ENCODE peak calls at places on chromosomes 12 and 14, in seven cellular contexts. One of them, this sample, is unnamed.
A peak's percentile ranks its signal among the peaks of the same experiment; 100 is the strongest.

GRCh38 chr14:68148276-68148675 is 328.7 kb downstream of the RAD51B start:
- DNase-seq in NCI-H774: no peak
- DNase-seq in DMS 273 treated with DMSO at 0.1 percent for 48 hours: no peak
- DNase-seq in H4: no peak
- DNase-seq in NCI-H524 treated with DMSO at 0.1 percent for 48 hours: no peak
- DNase-seq in HEK293T: no peak
- DNase-seq in nucleus accumbens: no peak
- DNase-seq in this sample: no peak

GRCh38 chr14:101197595-101198397 is 294.3 kb upstream of the RTL1 start:
- DNase-seq in NCI-H774: no peak
- DNase-seq in DMS 273 treated with DMSO at 0.1 percent for 48 hours: no peak
- DNase-seq in H4: no peak
- DNase-seq in NCI-H524 treated with DMSO at 0.1 percent for 48 hours: no peak
- DNase-seq in HEK293T: no peak
- DNase-seq in nucleus accumbens: no peak
- DNase-seq in this sample: no peak

GRCh38 chr12:98758331-98758730 is 113.2 kb downstream of the APAF1 start:
- DNase-seq in NCI-H774: no peak
- DNase-seq in DMS 273 treated with DMSO at 0.1 percent for 48 hours: no peak
- DNase-seq in H4: no peak
- DNase-seq in NCI-H524 treated with DMSO at 0.1 percent for 48 hours: no peak
- DNase-seq in HEK293T: no peak
- DNase-seq in nucleus accumbens: peak; percentile 59
- DNase-seq in this sample: no peak

GRCh38 chr12:65664715-65665250 is 159.5 kb upstream of the HMGA2 start:
- DNase-seq in NCI-H774: no peak
- DNase-seq in DMS 273 treated with DMSO at 0.1 percent for 48 hours: no peak
- DNase-seq in H4: no peak
- DNase-seq in NCI-H524 treated with DMSO at 0.1 percent for 48 hours: no peak
- DNase-seq in HEK293T: no peak
- DNase-seq in nucleus accumbens: no peak
- DNase-seq in this sample: no peak

GRCh38 chr14:37985826-37986470 is 221.8 kb upstream of the SSTR1 start:
- DNase-seq in NCI-H774: no peak
- DNase-seq in DMS 273 treated with DMSO at 0.1 percent for 48 hours: no peak
- DNase-seq in H4: peak; percentile 48
- DNase-seq in NCI-H524 treated with DMSO at 0.1 percent for 48 hours: no peak
- DNase-seq in HEK293T: peak; percentile 31
- DNase-seq in nucleus accumbens: no peak
- DNase-seq in this sample: peak; percentile 25

GRCh38 chr14:66254066-66254465 is 232.1 kb upstream of the CCDC196 start:
- DNase-seq in NCI-H774: no peak
- DNase-seq in DMS 273 treated with DMSO at 0.1 percent for 48 hours: no peak
- DNase-seq in H4: no peak
- DNase-seq in NCI-H524 treated with DMSO at 0.1 percent for 48 hours: no peak
- DNase-seq in HEK293T: no peak
- DNase-seq in nucleus accumbens: no peak
- DNase-seq in this sample: no peak

GRCh38 chr12:114904254-114905003 is 220.5 kb upstream of the TBX3 start:
- DNase-seq in NCI-H774: no peak
- DNase-seq in DMS 273 treated with DMSO at 0.1 percent for 48 hours: no peak
- DNase-seq in H4: peak; percentile 35
- DNase-seq in NCI-H524 treated with DMSO at 0.1 percent for 48 hours: no peak
- DNase-seq in HEK293T: no peak
- DNase-seq in nucleus accumbens: no peak
- DNase-seq in this sample: no peak

GRCh38 chr14:72743626-72744025 is 150.3 kb downstream of the DPF3 start:
- DNase-seq in NCI-H774: no peak
- DNase-seq in DMS 273 treated with DMSO at 0.1 percent for 48 hours: peak; percentile 41
- DNase-seq in H4: no peak
- DNase-seq in NCI-H524 treated with DMSO at 0.1 percent for 48 hours: no peak
- DNase-seq in HEK293T: no peak
- DNase-seq in nucleus accumbens: no peak
- DNase-seq in this sample: no peak

GRCh38 chr14:28101992-28102391 is 664.6 kb upstream of the FOXG1 start:
- DNase-seq in NCI-H774: peak; percentile 44
- DNase-seq in DMS 273 treated with DMSO at 0.1 percent for 48 hours: no peak
- DNase-seq in H4: no peak
- DNase-seq in NCI-H524 treated with DMSO at 0.1 percent for 48 hours: peak; percentile 92
- DNase-seq in HEK293T: no peak
- DNase-seq in nucleus accumbens: no peak
- DNase-seq in this sample: no peak

GRCh38 chr14:61644834-61645233 is 50.5 kb upstream of the HIF1A start:
- DNase-seq in NCI-H774: no peak
- DNase-seq in DMS 273 treated with DMSO at 0.1 percent for 48 hours: peak; percentile 64
- DNase-seq in H4: no peak
- DNase-seq in NCI-H524 treated with DMSO at 0.1 percent for 48 hours: peak; percentile 94
- DNase-seq in HEK293T: peak; percentile 39
- DNase-seq in nucleus accumbens: no peak
- DNase-seq in this sample: no peak

GRCh38 chr12:96907681-96908163 is 665 bp downstream of the NEDD1 start:
- DNase-seq in NCI-H774: no peak
- DNase-seq in DMS 273 treated with DMSO at 0.1 percent for 48 hours: no peak
- DNase-seq in H4: no peak
- DNase-seq in NCI-H524 treated with DMSO at 0.1 percent for 48 hours: no peak
- DNase-seq in HEK293T: peak; percentile 12
- DNase-seq in nucleus accumbens: no peak
- DNase-seq in this sample: no peak

GRCh38 chr12:87152841-87153528 is 876.2 kb downstream of the C12orf50 start:
- DNase-seq in NCI-H774: no peak
- DNase-seq in DMS 273 treated with DMSO at 0.1 percent for 48 hours: peak; percentile 45
- DNase-seq in H4: no peak
- DNase-seq in NCI-H524 treated with DMSO at 0.1 percent for 48 hours: peak; percentile 49
- DNase-seq in HEK293T: no peak
- DNase-seq in nucleus accumbens: no peak
- DNase-seq in this sample: no peak

GRCh38 chr12:2555487-2556082 is 239.2 kb upstream of the FKBP4 start:
- DNase-seq in NCI-H774: no peak
- DNase-seq in DMS 273 treated with DMSO at 0.1 percent for 48 hours: peak; percentile 0
- DNase-seq in H4: no peak
- DNase-seq in NCI-H524 treated with DMSO at 0.1 percent for 48 hours: peak; percentile 77
- DNase-seq in HEK293T: no peak
- DNase-seq in nucleus accumbens: no peak
- DNase-seq in this sample: no peak

GRCh38 chr14:96811265-96811664 is 14.1 kb downstream of the VRK1 start:
- DNase-seq in NCI-H774: no peak
- DNase-seq in DMS 273 treated with DMSO at 0.1 percent for 48 hours: no peak
- DNase-seq in H4: no peak
- DNase-seq in NCI-H524 treated with DMSO at 0.1 percent for 48 hours: no peak
- DNase-seq in HEK293T: no peak
- DNase-seq in nucleus accumbens: no peak
- DNase-seq in this sample: no peak

GRCh38 chr14:27228053-27228452 is 630.2 kb upstream of the NOVA1 start:
- DNase-seq in NCI-H774: no peak
- DNase-seq in DMS 273 treated with DMSO at 0.1 percent for 48 hours: no peak
- DNase-seq in H4: no peak
- DNase-seq in NCI-H524 treated with DMSO at 0.1 percent for 48 hours: no peak
- DNase-seq in HEK293T: no peak
- DNase-seq in nucleus accumbens: no peak
- DNase-seq in this sample: no peak

GRCh38 chr12:56029666-56030293 is 8.9 kb downstream of the IKZF4 start:
- DNase-seq in NCI-H774: no peak
- DNase-seq in DMS 273 treated with DMSO at 0.1 percent for 48 hours: no peak
- DNase-seq in H4: no peak
- DNase-seq in NCI-H524 treated with DMSO at 0.1 percent for 48 hours: no peak
- DNase-seq in HEK293T: peak; percentile 63
- DNase-seq in nucleus accumbens: no peak
- DNase-seq in this sample: peak; percentile 50

GRCh38 chr12:94595152-94595551 is 55.2 kb downstream of the TMCC3 start:
- DNase-seq in NCI-H774: no peak
- DNase-seq in DMS 273 treated with DMSO at 0.1 percent for 48 hours: no peak
- DNase-seq in H4: peak; percentile 41
- DNase-seq in NCI-H524 treated with DMSO at 0.1 percent for 48 hours: no peak
- DNase-seq in HEK293T: no peak
- DNase-seq in nucleus accumbens: no peak
- DNase-seq in this sample: no peak

GRCh38 chr14:101823511-101824120 is 62.1 kb downstream of the PPP2R5C start:
- DNase-seq in NCI-H774: no peak
- DNase-seq in DMS 273 treated with DMSO at 0.1 percent for 48 hours: no peak
- DNase-seq in H4: no peak
- DNase-seq in NCI-H524 treated with DMSO at 0.1 percent for 48 hours: no peak
- DNase-seq in HEK293T: no peak
- DNase-seq in nucleus accumbens: no peak
- DNase-seq in this sample: no peak

GRCh38 chr12:91574391-91574790 is 391.8 kb upstream of the DCN start:
- DNase-seq in NCI-H774: no peak
- DNase-seq in DMS 273 treated with DMSO at 0.1 percent for 48 hours: no peak
- DNase-seq in H4: no peak
- DNase-seq in NCI-H524 treated with DMSO at 0.1 percent for 48 hours: no peak
- DNase-seq in HEK293T: no peak
- DNase-seq in nucleus accumbens: no peak
- DNase-seq in this sample: no peak

GRCh38 chr14:74176404-74176788 is 62.9 kb upstream of the VSX2 start:
- DNase-seq in NCI-H774: no peak
- DNase-seq in DMS 273 treated with DMSO at 0.1 percent for 48 hours: no peak
- DNase-seq in H4: peak; percentile 26
- DNase-seq in NCI-H524 treated with DMSO at 0.1 percent for 48 hours: no peak
- DNase-seq in HEK293T: no peak
- DNase-seq in nucleus accumbens: no peak
- DNase-seq in this sample: peak; percentile 75

GRCh38 chr12:93883436-93884154 is 206.4 kb downstream of the CRADD start:
- DNase-seq in NCI-H774: no peak
- DNase-seq in DMS 273 treated with DMSO at 0.1 percent for 48 hours: no peak
- DNase-seq in H4: no peak
- DNase-seq in NCI-H524 treated with DMSO at 0.1 percent for 48 hours: no peak
- DNase-seq in HEK293T: no peak
- DNase-seq in nucleus accumbens: no peak
- DNase-seq in this sample: no peak

GRCh38 chr12:57340104-57340503 is 89.1 kb upstream of the STAC3 start:
- DNase-seq in NCI-H774: no peak
- DNase-seq in DMS 273 treated with DMSO at 0.1 percent for 48 hours: no peak
- DNase-seq in H4: peak; percentile 50
- DNase-seq in NCI-H524 treated with DMSO at 0.1 percent for 48 hours: no peak
- DNase-seq in HEK293T: peak; percentile 48
- DNase-seq in nucleus accumbens: peak; percentile 48
- DNase-seq in this sample: peak; percentile 67

GRCh38 chr14:95562892-95563685 is 28.2 kb downstream of the GLRX5 start:
- DNase-seq in NCI-H774: peak; percentile 69
- DNase-seq in DMS 273 treated with DMSO at 0.1 percent for 48 hours: no peak
- DNase-seq in H4: peak; percentile 49
- DNase-seq in NCI-H524 treated with DMSO at 0.1 percent for 48 hours: no peak
- DNase-seq in HEK293T: no peak
- DNase-seq in nucleus accumbens: no peak
- DNase-seq in this sample: no peak

GRCh38 chr12:5328669-5329068 is 103.2 kb upstream of the NTF3 start:
- DNase-seq in NCI-H774: no peak
- DNase-seq in DMS 273 treated with DMSO at 0.1 percent for 48 hours: no peak
- DNase-seq in H4: no peak
- DNase-seq in NCI-H524 treated with DMSO at 0.1 percent for 48 hours: no peak
- DNase-seq in HEK293T: no peak
- DNase-seq in nucleus accumbens: no peak
- DNase-seq in this sample: no peak

GRCh38 chr12:82876075-82876474 is 189.4 kb downstream of the TMTC2 start:
- DNase-seq in NCI-H774: no peak
- DNase-seq in DMS 273 treated with DMSO at 0.1 percent for 48 hours: no peak
- DNase-seq in H4: no peak
- DNase-seq in NCI-H524 treated with DMSO at 0.1 percent for 48 hours: no peak
- DNase-seq in HEK293T: no peak
- DNase-seq in nucleus accumbens: no peak
- DNase-seq in this sample: no peak

GRCh38 chr14:27725482-27725881 is 1041.1 kb upstream of the FOXG1 start:
- DNase-seq in NCI-H774: no peak
- DNase-seq in DMS 273 treated with DMSO at 0.1 percent for 48 hours: no peak
- DNase-seq in H4: no peak
- DNase-seq in NCI-H524 treated with DMSO at 0.1 percent for 48 hours: no peak
- DNase-seq in HEK293T: no peak
- DNase-seq in nucleus accumbens: no peak
- DNase-seq in this sample: no peak

GRCh38 chr12:67439611-67440010 is 170.5 kb downstream of the CAND1 start:
- DNase-seq in NCI-H774: no peak
- DNase-seq in DMS 273 treated with DMSO at 0.1 percent for 48 hours: no peak
- DNase-seq in H4: no peak
- DNase-seq in NCI-H524 treated with DMSO at 0.1 percent for 48 hours: no peak
- DNase-seq in HEK293T: no peak
- DNase-seq in nucleus accumbens: no peak
- DNase-seq in this sample: no peak

GRCh38 chr12:49552899-49553298 is 14.1 kb downstream of the KCNH3 start:
- DNase-seq in NCI-H774: no peak
- DNase-seq in DMS 273 treated with DMSO at 0.1 percent for 48 hours: no peak
- DNase-seq in H4: no peak
- DNase-seq in NCI-H524 treated with DMSO at 0.1 percent for 48 hours: no peak
- DNase-seq in HEK293T: no peak
- DNase-seq in nucleus accumbens: no peak
- DNase-seq in this sample: no peak